ENCODE peak calls at places on chromosomes 5 and 9, in eight cellular contexts. P is testis, N is A549, R is GM12878, C is breast epithelium, X is IMR-90, Y is right lobe of liver, O is endothelial cell of umbilical vein. Z is an unnamed sample.

GRCh38 chr5:81605299-81605698 is 145.6 kb downstream of the SSBP2 start:
- DNase-seq in P (no peak), N (no peak), R (no peak), C (no peak), X (no peak), Y (no peak), O (no peak), Z (no peak)

GRCh38 chr5:56099346-56099745 is 104.6 kb upstream of the IL6ST start:
- DNase-seq in P (no peak), N (no peak), R (no peak), C (no peak), X (peak; percentile 56), Y (no peak), O (peak; percentile 96), Z (no peak)

GRCh38 chr9:108443741-108444140 is 412.0 kb downstream of the ACTL7B start:
- DNase-seq in P (no peak), N (no peak), R (no peak), C (no peak), X (peak; percentile 71), Y (no peak), O (peak; percentile 66), Z (no peak)

GRCh38 chr5:35009657-35010056 is 38.1 kb downstream of the AGXT2 start:
- DNase-seq in P (no peak), N (no peak), R (no peak), C (no peak), X (peak; percentile 41), Y (no peak), O (no peak), Z (no peak)

GRCh38 chr9:96345551-96345950 is 38.0 kb downstream of the SLC35D2 start:
- DNase-seq in P (no peak), N (no peak), R (no peak), C (no peak), X (no peak), Y (no peak), O (no peak), Z (no peak)

GRCh38 chr5:33526755-33527154 is 86.0 kb downstream of the TARS1 start:
- DNase-seq in P (no peak), N (no peak), R (no peak), C (no peak), X (no peak), Y (no peak), O (no peak), Z (no peak)

GRCh38 chr5:136717917-136718316 is 352.6 kb upstream of the TRPC7 start:
- DNase-seq in P (no peak), N (no peak), R (no peak), C (no peak), X (no peak), Y (no peak), O (no peak), Z (no peak)

GRCh38 chr9:106621299-106621920 is 241.6 kb upstream of the ZNF462 start:
- DNase-seq in P (no peak), N (no peak), R (no peak), C (no peak), X (no peak), Y (no peak), O (no peak), Z (no peak)

GRCh38 chr5:10491673-10492026 is 50.0 kb downstream of the ROPN1L start:
- DNase-seq in P (no peak), N (no peak), R (no peak), C (no peak), X (no peak), Y (no peak), O (no peak), Z (no peak)

GRCh38 chr9:8014987-8015682 is 215.6 kb upstream of the DMAC1 start:
- DNase-seq in P (no peak), N (no peak), R (no peak), C (no peak), X (no peak), Y (no peak), O (no peak), Z (no peak)

GRCh38 chr5:154176191-154176590 is 14.3 kb upstream of the GALNT10 start:
- DNase-seq in P (no peak), N (no peak), R (no peak), C (no peak), X (peak; percentile 50), Y (no peak), O (peak; percentile 97), Z (no peak)

GRCh38 chr5:90264930-90265857 is 144.4 kb downstream of the CETN3 start:
- DNase-seq in P (peak; percentile 74), N (peak; percentile 5), R (peak; percentile 41), C (no peak), X (peak; percentile 61), Y (peak; percentile 58), O (peak; percentile 72), Z (peak; percentile 4)

DNA sequence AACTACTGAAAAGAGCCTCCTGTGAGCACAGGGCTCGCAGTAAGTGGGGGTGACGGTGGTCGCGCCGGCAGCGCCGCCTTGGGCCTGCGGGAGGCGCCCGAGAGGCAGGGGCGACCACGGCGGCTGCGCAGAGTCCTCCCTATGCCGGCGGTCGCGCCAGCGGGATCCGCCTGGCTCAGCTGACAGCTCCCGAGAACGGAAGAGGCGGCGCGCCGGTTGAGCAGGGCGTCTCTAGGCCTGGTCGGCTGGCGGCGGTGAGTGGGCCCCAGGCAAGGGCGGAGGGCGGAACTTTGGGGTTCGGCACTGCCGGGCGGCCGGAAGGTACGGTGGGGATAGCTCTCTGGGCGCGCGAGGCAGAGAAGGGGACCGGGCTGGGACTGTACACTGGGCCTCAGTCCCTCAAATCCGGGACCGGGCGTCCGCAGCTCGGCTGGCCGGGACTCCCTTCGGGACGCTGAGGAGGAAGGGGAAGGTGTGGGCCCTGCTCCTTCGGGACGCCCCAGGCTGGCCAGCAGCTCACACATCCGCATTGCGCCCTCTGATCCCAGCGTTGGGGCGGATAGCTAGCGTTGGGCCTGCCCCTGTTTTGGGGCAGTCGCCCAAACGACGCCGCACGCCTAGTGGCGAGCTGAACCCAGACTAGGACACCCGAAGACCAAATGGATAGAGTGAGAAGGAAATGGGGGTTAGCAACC is at the start of gene RNF14:
- DNase-seq in P (peak; percentile 94), N (peak; percentile 86), R (peak; percentile 74), C (peak; percentile 89), X (peak; percentile 91), Y (peak; percentile 97), O (peak; percentile 95), Z (peak; percentile 97)
- TF ChIP-seq POLR2A in P (peak; percentile 87), N (peak; percentile 78), R (peak; percentile 97), C (peak; percentile 73), X (peak; percentile 94), Y (peak; percentile 97), O (peak; percentile 90), Z (peak; percentile 91)

DNA sequence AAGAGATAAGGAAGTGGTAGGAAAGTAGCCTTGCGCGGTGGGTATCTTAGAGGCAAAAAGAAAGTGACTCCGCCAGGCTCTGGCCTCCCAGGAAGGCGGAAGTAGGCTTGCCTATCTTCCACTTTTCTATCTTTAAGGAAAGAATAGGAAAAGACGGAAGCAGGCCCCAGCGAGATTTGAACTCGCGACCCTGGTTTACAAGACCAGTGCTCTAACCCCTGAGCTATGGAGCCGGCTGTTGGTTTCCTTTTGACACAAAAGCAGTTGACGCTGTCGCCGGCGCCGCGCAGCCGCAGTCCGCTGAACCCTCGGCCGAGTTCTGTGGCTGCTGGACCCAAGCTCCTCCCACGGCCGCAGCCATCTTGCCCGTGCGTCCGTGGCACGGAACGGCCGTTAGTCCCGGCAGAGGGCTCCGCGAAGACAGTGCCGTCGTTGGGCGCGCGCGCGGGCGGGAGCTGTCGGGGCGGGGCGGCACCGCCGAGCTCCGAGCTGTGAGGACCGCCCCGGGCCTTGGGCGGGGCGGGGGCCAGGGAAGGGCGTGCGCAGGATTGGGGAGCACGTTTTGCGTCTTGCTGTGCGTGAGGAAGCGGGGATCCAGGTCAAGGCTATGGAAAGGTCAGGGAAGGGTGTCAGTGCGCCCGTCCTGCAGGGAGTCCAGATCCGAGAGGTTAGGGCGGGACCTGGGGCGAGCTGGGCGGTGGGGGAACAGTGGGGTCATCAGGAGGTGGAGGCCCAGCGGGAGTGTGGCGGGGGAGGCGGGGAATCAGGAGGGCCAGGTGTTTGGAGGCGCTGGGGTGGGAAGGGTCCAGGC is 13.3 kb downstream of the TRIM7 start:
- DNase-seq in P (peak; percentile 96), N (peak; percentile 65), R (peak; percentile 83), C (peak; percentile 96), X (peak; percentile 94), Y (peak; percentile 95), O (peak; percentile 97), Z (peak; percentile 81)
- TF ChIP-seq POLR2A in P (no peak), N (peak; percentile 71), R (peak; percentile 91), C (peak; percentile 50), X (peak; percentile 43), Y (peak; percentile 46), O (peak; percentile 93), Z (peak; percentile 74)

GRCh38 chr5:134905246-134905996 is 490 bp downstream of the PCBD2 start:
- DNase-seq in P (peak; percentile 71), N (peak; percentile 40), R (peak; percentile 36), C (peak; percentile 40), X (peak; percentile 74), Y (no peak), O (peak; percentile 82), Z (peak; percentile 43)
- TF ChIP-seq POLR2A in P (no peak), N (no peak), R (no peak), C (no peak), X (no peak), Y (no peak), O (no peak), Z (no peak)

DNA sequence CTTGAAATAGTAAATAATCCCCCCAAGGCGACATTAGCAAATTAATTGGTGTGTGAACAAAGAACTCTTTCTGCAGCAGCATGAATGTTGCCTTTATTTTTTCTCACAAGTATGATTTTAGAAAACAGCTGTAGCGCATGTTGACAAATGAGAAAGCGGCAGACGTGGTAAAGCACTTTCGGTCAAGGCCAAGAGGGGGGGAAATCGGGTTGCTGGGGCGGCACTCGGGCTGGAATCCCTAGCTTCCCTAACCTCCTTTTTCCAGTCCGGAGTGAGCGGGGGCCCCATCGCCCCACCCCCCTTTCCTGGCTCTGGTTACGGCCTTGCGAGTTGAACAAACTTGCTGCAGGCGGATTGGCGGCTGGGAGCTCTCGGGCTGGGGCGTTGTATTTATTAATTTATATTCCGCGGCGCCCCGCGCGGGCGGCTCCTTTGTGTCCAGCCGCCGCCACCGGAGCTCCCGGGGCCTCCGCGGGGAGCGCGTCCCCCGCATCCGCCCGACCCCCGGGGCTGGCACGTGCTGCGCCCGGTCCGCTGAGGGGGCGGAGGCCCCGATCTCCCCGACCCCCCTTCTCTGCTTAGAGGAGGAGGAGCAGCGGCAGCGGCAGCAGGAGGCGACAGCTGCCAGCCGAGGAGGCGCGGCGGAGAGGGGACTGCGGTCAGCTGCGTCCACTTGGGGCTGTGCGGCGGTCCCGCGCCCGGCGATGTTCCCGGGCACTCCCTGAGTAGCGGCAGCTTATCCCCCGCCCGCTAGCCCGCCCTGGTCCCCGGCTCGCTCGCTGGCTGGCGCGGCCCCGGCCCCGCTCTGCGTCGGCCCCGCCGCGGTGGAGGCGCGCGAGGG is at the start of gene RHOBTB3:
- DNase-seq in P (peak; percentile 96), N (peak; percentile 49), R (no peak), C (peak; percentile 73), X (peak; percentile 91), Y (peak; percentile 90), O (peak; percentile 88), Z (peak; percentile 47)
- TF ChIP-seq POLR2A in P (peak; percentile 33), N (peak; percentile 58), R (peak; percentile 77), C (peak; percentile 3), X (peak; percentile 63), Y (peak; percentile 79), O (peak; percentile 39), Z (peak; percentile 89)

Z was measured in H54.